ENCODE peak calls at places on chromosomes 12 and 14, in four cellular contexts. P, O, B and F are unnamed samples.

GRCh38 chr12:44774815-44775411 is 101.2 kb downstream of the NELL2 start:
- DNase-seq in P (peak; percentile 7), O (no peak), B (no peak), F (no peak)

GRCh38 chr12:106721931-106722330 is 52.6 kb upstream of the RIC8B start:
- DNase-seq in P (no peak), O (no peak), B (no peak), F (no peak)

GRCh38 chr14:60981626-60982455 is 796 bp downstream of the SLC38A6 start:
- DNase-seq in P (peak; percentile 90), O (peak; percentile 70), B (no peak), F (no peak)

GRCh38 chr12:18139989-18140596 is 50.1 kb upstream of the RERGL start:
- DNase-seq in P (peak; percentile 61), O (no peak), B (no peak), F (peak; percentile 33)

GRCh38 chr12:13474381-13474780 is 277.9 kb downstream of the EMP1 start:
- DNase-seq in P (no peak), O (no peak), B (no peak), F (no peak)

GRCh38 chr14:102917056-102917385 is 5.4 kb upstream of the AMN start:
- DNase-seq in P (no peak), O (no peak), B (no peak), F (no peak)

GRCh38 chr12:94165152-94165551 is 16.8 kb downstream of the PLXNC1 start:
- DNase-seq in P (no peak), O (no peak), B (no peak), F (no peak)

GRCh38 chr14:61525293-61526011 is 169.9 kb upstream of the HIF1A start:
- DNase-seq in P (peak; percentile 82), O (no peak), B (peak; percentile 64), F (no peak)

GRCh38 chr12:131471946-131472732 is 238.8 kb upstream of the SFSWAP start:
- DNase-seq in P (no peak), O (no peak), B (no peak), F (no peak)

GRCh38 chr12:120453977-120454376 is 7.7 kb downstream of the GATC start:
- DNase-seq in P (peak; percentile 26), O (no peak), B (no peak), F (no peak)

GRCh38 chr14:97149775-97150174 is 352.6 kb downstream of the VRK1 start:
- DNase-seq in P (no peak), O (no peak), B (no peak), F (no peak)

GRCh38 chr12:47397664-47398281 is 308.1 kb downstream of the RPAP3 start:
- DNase-seq in P (peak; percentile 84), O (no peak), B (no peak), F (peak; percentile 41)

GRCh38 chr12:40946612-40947194 is 241.4 kb upstream of the PDZRN4 start:
- DNase-seq in P (peak; percentile 54), O (no peak), B (no peak), F (no peak)

GRCh38 chr14:101878222-101879211 is 85.9 kb upstream of the DYNC1H1 start:
- DNase-seq in P (no peak), O (no peak), B (no peak), F (no peak)

GRCh38 chr12:95336387-95337067 is 118.9 kb downstream of the VEZT start:
- DNase-seq in P (peak; percentile 93), O (peak; percentile 70), B (peak; percentile 12), F (peak; percentile 73)

GRCh38 chr12:58202933-58203713 is 261.8 kb downstream of the ATP23 start:
- DNase-seq in P (peak; percentile 54), O (no peak), B (no peak), F (no peak)

GRCh38 chr14:23033801-23034497 is 751 bp downstream of the PSMB5 start:
- DNase-seq in P (no peak), O (no peak), B (no peak), F (no peak)

GRCh38 chr14:26199599-26200370 is 398.0 kb downstream of the NOVA1 start:
- DNase-seq in P (peak; percentile 26), O (no peak), B (no peak), F (peak; percentile 95)

GRCh38 chr12:124764870-124765570 is 98.6 kb downstream of the SCARB1 start:
- DNase-seq in P (peak; percentile 96), O (peak; percentile 80), B (no peak), F (peak; percentile 94)

GRCh38 chr12:54017027-54017788 is 8.4 kb downstream of the HOXC8 start:
- DNase-seq in P (no peak), O (no peak), B (no peak), F (no peak)
- TF ChIP-seq CTCF in P (no peak), O (no peak), B (no peak), F (no peak)

DNA sequence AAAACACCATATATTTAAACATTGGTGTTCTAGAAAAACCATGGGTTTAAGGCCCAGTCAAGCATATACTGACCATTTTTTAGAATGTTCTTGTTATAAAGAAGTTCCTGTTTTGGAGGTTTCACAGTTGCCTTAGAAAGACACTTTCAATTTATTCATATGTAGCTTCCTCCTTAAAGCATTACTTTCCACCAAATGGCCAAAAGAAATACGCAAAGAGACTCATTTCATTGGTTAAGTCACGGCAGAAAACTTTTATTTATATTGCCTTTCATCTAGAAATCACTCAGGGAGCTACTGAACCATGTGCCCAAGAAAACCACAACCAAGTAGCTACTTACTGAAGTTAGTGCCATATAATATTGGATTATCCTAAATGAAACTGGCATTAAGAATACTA is 40.0 kb downstream of the MYBPC1 start:
- DNase-seq in P (no peak), O (no peak), B (no peak), F (no peak)
- H3K4me3 ChIP-seq in P (no peak overlapping the region), O (no peak overlapping the region), B (no peak overlapping the region), F (no peak overlapping the region)

GRCh38 chr14:72098202-72098601 is 166.0 kb downstream of the RGS6 start:
- DNase-seq in P (no peak), O (no peak), B (no peak), F (no peak)

GRCh38 chr14:72104011-72104613 is 171.9 kb downstream of the RGS6 start:
- DNase-seq in P (no peak), O (no peak), B (no peak), F (no peak)
- TF ChIP-seq CTCF in P (peak; percentile 23), O (peak; percentile 55), B (peak; percentile 11), F (peak; percentile 43)

GRCh38 chr12:87038098-87038497 is 781.9 kb upstream of the MGAT4C start:
- DNase-seq in P (no peak), O (no peak), B (no peak), F (no peak)
- H3K4me3 ChIP-seq in P (no peak overlapping the region), O (no peak overlapping the region), B (no peak overlapping the region), F (no peak overlapping the region)

GRCh38 chr12:98232753-98233385 is 282.5 kb upstream of the TMPO start:
- DNase-seq in P (no peak), O (no peak), B (no peak), F (peak; percentile 72)
- TF ChIP-seq CTCF in P (no peak), O (no peak), B (no peak), F (no peak)